ENCODE peak calls at places on chromosome 15, in six cellular contexts. I is GM12878, G is uterus, X is thyroid gland, L is ovary, F is A549. K is an unnamed sample.

GRCh38 chr15:75197062-75197630 is 4.5 kb upstream of the C15orf39 start:
- DNase-seq in F (no peak), X (no peak), I (no peak), L (no peak), G (no peak), K (no peak)

GRCh38 chr15:44712108-44713005 is 1.0 kb downstream of the B2M start:
- DNase-seq in I (no peak), X (peak; percentile 71), L (peak; percentile 77), G (peak; percentile 84), F (peak; percentile 71), K (peak; percentile 84)

GRCh38 chr15:34812369-34812768 is 17.0 kb upstream of the ACTC1 start:
- DNase-seq in X (no peak), F (no peak), L (no peak), G (no peak), I (no peak), K (no peak)

GRCh38 chr15:70241561-70242320 is 144.0 kb upstream of the TLE3 start:
- DNase-seq in X (no peak), F (no peak), L (peak; percentile 7), G (no peak), I (no peak), K (no peak)

GRCh38 chr15:73965094-73965729 is 26.9 kb downstream of the STOML1 start:
- DNase-seq in G (no peak), I (no peak), L (no peak), X (no peak), F (no peak), K (no peak)

GRCh38 chr15:75597667-75598341 is 18.7 kb upstream of the PTPN9 start:
- DNase-seq in F (peak; percentile 33), I (no peak), L (no peak), X (peak; percentile 54), G (no peak), K (no peak)

GRCh38 chr15:64950888-64951287 is 38.8 kb downstream of the SPG21 start:
- DNase-seq in F (peak; percentile 37), X (peak; percentile 40), I (no peak), L (no peak), G (no peak), K (no peak)

GRCh38 chr15:68418611-68419161 is 13.3 kb downstream of the ITGA11 start:
- DNase-seq in X (no peak), L (no peak), F (peak; percentile 52), G (peak; percentile 81), I (no peak), K (peak; percentile 28)

GRCh38 chr15:45026646-45027045 is 3.7 kb downstream of the SORD start:
- DNase-seq in G (no peak), F (no peak), X (no peak), I (no peak), L (no peak), K (no peak)

GRCh38 chr15:55253580-55253979 is 36.0 kb downstream of the RAB27A start:
- DNase-seq in L (no peak), G (no peak), I (no peak), F (no peak), X (no peak), K (no peak)

GRCh38 chr15:38874464-38874863 is 309.9 kb upstream of the RASGRP1 start:
- DNase-seq in X (no peak), G (no peak), L (no peak), I (no peak), F (peak; percentile 38), K (no peak)

GRCh38 chr15:57283774-57284508 is 92.4 kb upstream of the CGNL1 start:
- DNase-seq in G (peak; percentile 31), I (no peak), L (no peak), X (peak; percentile 20), F (no peak), K (no peak)

GRCh38 chr15:40247406-40247971 is 8.6 kb downstream of the PAK6 start:
- DNase-seq in F (no peak), X (no peak), L (no peak), G (no peak), I (no peak), K (no peak)

GRCh38 chr15:41182266-41182665 is 48.3 kb downstream of the EXD1 start:
- DNase-seq in I (no peak), X (no peak), G (no peak), L (no peak), F (no peak), K (no peak)

GRCh38 chr15:89426500-89426899 is 69.9 kb downstream of the RHCG start:
- DNase-seq in L (no peak), I (no peak), G (no peak), X (no peak), F (no peak), K (no peak)
- H3K27ac ChIP-seq in L (no peak overlapping the region), I (no peak overlapping the region), G (no peak overlapping the region), X (no peak overlapping the region), F (no peak overlapping the region), K (no peak overlapping the region)

DNA sequence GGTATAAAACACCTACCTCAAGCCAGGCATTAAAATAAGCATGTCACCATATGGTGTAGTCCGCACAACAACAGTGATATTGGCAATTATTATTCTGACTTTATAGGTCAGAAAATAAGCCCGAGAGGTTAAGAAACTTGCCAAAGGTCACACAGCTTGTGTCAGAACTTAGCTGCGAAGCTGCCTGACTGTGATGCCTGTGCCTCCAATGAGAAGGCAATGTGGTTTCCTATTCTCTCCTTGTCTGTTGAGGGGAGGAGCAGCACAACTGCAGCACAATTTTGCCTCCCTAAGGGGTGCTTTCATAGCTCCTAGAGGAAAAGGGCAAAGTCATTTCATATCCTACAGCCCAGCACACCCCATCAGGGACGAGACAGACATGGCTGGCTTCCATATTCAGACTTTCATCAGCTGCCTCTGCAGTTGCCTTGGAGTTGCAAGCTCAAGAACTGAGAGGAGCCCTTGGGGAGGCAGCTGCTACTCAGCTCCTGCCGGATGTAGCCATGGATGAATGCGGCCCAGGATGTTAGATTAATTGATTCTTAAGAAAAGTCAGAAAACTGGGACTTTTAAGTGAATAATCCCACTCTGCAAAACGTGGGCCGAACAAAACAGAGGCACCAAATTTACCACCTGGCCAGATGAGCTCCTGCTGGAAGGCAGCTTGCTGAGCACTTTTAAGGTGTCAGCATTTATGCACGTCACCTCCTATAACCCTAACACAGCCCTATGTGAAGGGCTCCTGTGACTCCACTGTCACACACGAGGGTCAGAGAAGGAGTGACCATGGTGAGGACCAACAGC is 38.5 kb downstream of the MYO5C start:
- DNase-seq in X (no peak), L (no peak), G (no peak), I (no peak), F (no peak), K (no peak)
- H3K4me3 ChIP-seq in X (no peak overlapping the region), L (no peak overlapping the region), G (no peak overlapping the region), I (no peak overlapping the region), F (no peak overlapping the region), K (no peak overlapping the region)

GRCh38 chr15:43325039-43325438 is 5.3 kb downstream of the LCMT2 start:
- DNase-seq in F (no peak), G (no peak), L (no peak), X (no peak), I (no peak), K (no peak)

GRCh38 chr15:43329222-43329959 is 982 bp downstream of the LCMT2 start:
- DNase-seq in G (peak; percentile 19), I (no peak), F (no peak), L (peak; percentile 34), X (peak; percentile 42), K (peak; percentile 17)

GRCh38 chr15:43330780-43331086 is 360 bp upstream of the LCMT2 start:
- DNase-seq in L (no peak), I (no peak), X (no peak), G (no peak), F (no peak), K (no peak)

GRCh38 chr15:43329960-43330779 is at the start of gene LCMT2:
- DNase-seq in X (peak; percentile 92), I (peak; percentile 81), L (peak; percentile 92), F (peak; percentile 93), G (peak; percentile 92), K (peak; percentile 94)
- TF ChIP-seq POLR2A in X (no peak), I (peak; percentile 92), L (peak; percentile 60), F (peak; percentile 70), G (no peak), K (no peak)

GRCh38 chr15:37083610-37084009 is 16.7 kb downstream of the MEIS2 start:
- DNase-seq in I (no peak), G (no peak), L (no peak), X (no peak), F (no peak), K (no peak)
- H3K27ac ChIP-seq in I (no peak overlapping the region), G (peak overlapping the region; percentile 73), L (no peak overlapping the region), X (no peak overlapping the region), F (no peak overlapping the region), K (no peak overlapping the region)

GRCh38 chr15:51739056-51739455 is 1.6 kb upstream of the LYSMD2 start:
- DNase-seq in F (no peak), X (no peak), I (no peak), L (no peak), G (no peak), K (no peak)

GRCh38 chr15:51738553-51738952 is 1.1 kb upstream of the LYSMD2 start:
- DNase-seq in G (no peak), L (no peak), F (no peak), X (no peak), I (no peak), K (no peak)

GRCh38 chr15:51736646-51737537 is 563 bp downstream of the LYSMD2 start:
- DNase-seq in L (peak; percentile 50), G (peak; percentile 50), F (peak; percentile 50), I (no peak), X (peak; percentile 38), K (peak; percentile 51)

GRCh38 chr15:51736069-51736468 is 1.4 kb downstream of the LYSMD2 start:
- DNase-seq in X (no peak), F (no peak), I (peak; percentile 74), L (no peak), G (no peak), K (no peak)

GRCh38 chr15:51737538-51738305 is at the start of gene LYSMD2:
- DNase-seq in I (no peak), X (peak; percentile 81), L (peak; percentile 81), G (peak; percentile 81), F (peak; percentile 54), K (peak; percentile 82)
- H3K4me3 ChIP-seq in I (peak within 1 kb of the TSS; percentile 77), X (peak within 1 kb of the TSS; percentile 34), L (peak within 1 kb of the TSS; percentile 68), G (peak within 1 kb of the TSS; percentile 63), F (peak within 1 kb of the TSS; percentile 68), K (peak within 1 kb of the TSS; percentile 80)

GRCh38 chr15:67176195-67176971 is 78.1 kb downstream of the AAGAB start:
- DNase-seq in L (no peak), X (peak; percentile 93), I (no peak), F (no peak), G (no peak), K (no peak)
- TF ChIP-seq POLR2A in L (no peak), X (no peak), I (no peak), F (no peak), G (no peak), K (no peak)

GRCh38 chr15:71357357-71357756 is 242.1 kb downstream of the THSD4 start:
- DNase-seq in X (peak; percentile 63), L (no peak), I (no peak), G (peak; percentile 52), F (no peak), K (no peak)

GRCh38 chr15:71357967-71358366 is 242.7 kb downstream of the THSD4 start:
- DNase-seq in I (no peak), G (no peak), X (no peak), F (no peak), L (no peak), K (no peak)

GRCh38 chr15:71353171-71353570 is 237.9 kb downstream of the THSD4 start:
- DNase-seq in F (no peak), L (no peak), G (no peak), I (no peak), X (no peak), K (no peak)

GRCh38 chr15:71352765-71353164 is 237.5 kb downstream of the THSD4 start:
- DNase-seq in I (no peak), G (peak; percentile 82), L (no peak), X (no peak), F (no peak), K (no peak)

GRCh38 chr15:71355268-71355667 is 240.0 kb downstream of the THSD4 start:
- DNase-seq in G (no peak), I (no peak), L (no peak), X (no peak), F (no peak), K (no peak)
- H3K27ac ChIP-seq in G (no peak overlapping the region), I (no peak overlapping the region), L (no peak overlapping the region), X (no peak overlapping the region), F (no peak overlapping the region), K (no peak overlapping the region)

K was measured in testis.